ENCODE peak calls at places on chromosomes 3 and 15, in eight cellular contexts. M, V, S, Y, U, C, J and R are unnamed samples.
A peak's percentile ranks its signal among the peaks of the same experiment; 100 is the strongest.

GRCh38 chr3:98690876-98691275 is 72.3 kb upstream of the ST3GAL6 start:
- DNase-seq in M (no peak), V (no peak), S (no peak), Y (no peak), U (no peak), C (no peak), J (no peak), R (no peak)

GRCh38 chr15:47484119-47484518 is 233.2 kb upstream of the SEMA6D start:
- DNase-seq in M (no peak), V (no peak), S (no peak), Y (peak; percentile 38), U (no peak), C (no peak), J (no peak), R (no peak)

GRCh38 chr3:197463279-197463678 is 92.5 kb downstream of the BDH1 start:
- DNase-seq in M (no peak), V (no peak), S (no peak), Y (no peak), U (no peak), C (no peak), J (no peak), R (no peak)

GRCh38 chr3:24481193-24481592 is 13.5 kb downstream of the THRB start:
- DNase-seq in M (no peak), V (no peak), S (no peak), Y (no peak), U (no peak), C (no peak), J (no peak), R (no peak)

GRCh38 chr15:34650177-34650576 is 66.7 kb upstream of the GOLGA8B start:
- DNase-seq in M (no peak), V (no peak), S (no peak), Y (no peak), U (no peak), C (no peak), J (peak; percentile 8), R (no peak)

GRCh38 chr15:35725353-35725752 is 179.4 kb upstream of the DPH6 start:
- DNase-seq in M (no peak), V (no peak), S (no peak), Y (no peak), U (no peak), C (no peak), J (no peak), R (no peak)

GRCh38 chr3:170523248-170523647 is 62.6 kb downstream of the SLC7A14 start:
- DNase-seq in M (no peak), V (no peak), S (no peak), Y (no peak), U (no peak), C (no peak), J (no peak), R (no peak)

GRCh38 chr3:171805687-171806086 is 4.6 kb downstream of the PLD1 start:
- DNase-seq in M (no peak), V (no peak), S (no peak), Y (no peak), U (no peak), C (no peak), J (no peak), R (no peak)

GRCh38 chr3:156273068-156273709 is 152.8 kb downstream of the KCNAB1 start:
- DNase-seq in M (no peak), V (no peak), S (no peak), Y (no peak), U (no peak), C (no peak), J (no peak), R (no peak)

GRCh38 chr3:48466386-48467109 is 20.0 kb downstream of the ATRIP start:
- DNase-seq in M (peak; percentile 66), V (peak; percentile 81), S (no peak), Y (no peak), U (no peak), C (peak; percentile 73), J (peak; percentile 60), R (no peak)